ENCODE peak calls at places on chromosomes 12 and 14, in four cellular contexts. W is cardiac muscle cell, V is NB4, P is HCT116. G is an unnamed sample.
A peak's percentile ranks its signal among the peaks of the same experiment; 100 is the strongest.

GRCh38 chr12:45166056-45166455 is 49.8 kb upstream of the ANO6 start:
- DNase-seq in P (no peak), V (no peak), W (no peak), G (peak; percentile 46)

GRCh38 chr12:121857322-121858246 is 1.1 kb downstream of the HPD start:
- DNase-seq in P (no peak), V (no peak), W (no peak), G (peak; percentile 10)

GRCh38 chr12:10130042-10130441 is at the start of gene CLEC7A:
- DNase-seq in P (no peak), V (peak; percentile 37), W (no peak), G (no peak)

GRCh38 chr12:125220404-125221273 is 155.4 kb downstream of the AACS start:
- DNase-seq in V (peak; percentile 50), P (no peak), W (peak; percentile 78), G (no peak)

GRCh38 chr14:104100171-104101085 is 14.9 kb downstream of the ASPG start:
- DNase-seq in W (no peak), P (no peak), V (no peak), G (no peak)

GRCh38 chr14:21287166-21287565 is 7.3 kb downstream of the RPGRIP1 start:
- DNase-seq in V (no peak), P (no peak), W (no peak), G (no peak)

GRCh38 chr12:75571651-75572050 is 60.2 kb upstream of the KRR1 start:
- DNase-seq in V (no peak), P (no peak), W (no peak), G (no peak)

GRCh38 chr12:124539084-124540041 is 28.0 kb downstream of the NCOR2 start:
- DNase-seq in V (no peak), P (no peak), W (no peak), G (no peak)

GRCh38 chr12:108090107-108090899 is 38.8 kb upstream of the WSCD2 start:
- DNase-seq in P (no peak), V (peak; percentile 19), W (no peak), G (no peak)

GRCh38 chr12:132783917-132784531 is 22.4 kb upstream of the ANKLE2 start:
- DNase-seq in V (no peak), W (no peak), P (no peak), G (no peak)

DNA sequence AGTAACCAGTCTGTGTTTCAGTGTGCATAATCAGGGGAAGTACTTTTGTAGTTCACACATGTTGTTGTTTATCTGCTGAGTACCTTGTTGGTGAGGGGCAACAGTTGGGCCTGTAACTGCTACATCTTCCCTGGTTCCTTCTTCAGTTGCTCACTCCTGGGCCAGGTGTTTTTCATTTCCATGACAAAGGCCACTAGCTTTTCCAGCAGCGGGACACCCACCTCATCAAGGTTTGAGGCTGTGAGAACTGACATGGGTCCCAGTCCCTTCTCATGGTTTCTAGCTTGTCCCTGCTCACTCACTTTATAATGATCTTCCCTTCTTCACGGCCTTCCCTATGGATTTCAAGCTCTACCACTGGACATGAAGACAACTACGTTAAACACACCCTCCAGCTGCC is 1.5 kb upstream of the NOXRED1 start:
- DNase-seq in V (no peak), W (no peak), P (no peak), G (no peak)
- TF ChIP-seq CTCF in V (no peak), W (no peak), P (no peak), G (no peak)

DNA sequence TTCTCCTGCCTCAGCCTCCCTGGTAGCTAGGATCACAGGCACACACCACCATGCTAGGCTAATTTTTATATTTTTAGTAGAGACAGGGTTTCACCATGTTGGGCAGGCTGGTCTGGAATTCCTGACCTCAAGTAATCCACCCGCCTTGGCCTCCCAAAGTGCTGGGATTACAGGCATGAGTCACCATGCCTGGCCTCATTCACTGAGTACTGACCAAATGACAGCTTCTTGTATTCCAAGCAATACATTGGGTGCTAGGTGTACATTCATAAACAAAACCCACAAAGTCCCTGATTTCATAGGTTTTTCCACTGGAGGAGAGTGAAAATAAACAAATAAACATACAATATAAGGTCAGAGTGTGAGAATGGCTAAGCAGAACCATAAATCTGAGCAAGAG is 136.3 kb downstream of the HELB start:
- DNase-seq in P (no peak), W (no peak), V (no peak), G (peak; percentile 13)
- H3K4me3 ChIP-seq in P (no peak overlapping the region), W (no peak overlapping the region), V (no peak overlapping the region), G (no peak overlapping the region)

DNA sequence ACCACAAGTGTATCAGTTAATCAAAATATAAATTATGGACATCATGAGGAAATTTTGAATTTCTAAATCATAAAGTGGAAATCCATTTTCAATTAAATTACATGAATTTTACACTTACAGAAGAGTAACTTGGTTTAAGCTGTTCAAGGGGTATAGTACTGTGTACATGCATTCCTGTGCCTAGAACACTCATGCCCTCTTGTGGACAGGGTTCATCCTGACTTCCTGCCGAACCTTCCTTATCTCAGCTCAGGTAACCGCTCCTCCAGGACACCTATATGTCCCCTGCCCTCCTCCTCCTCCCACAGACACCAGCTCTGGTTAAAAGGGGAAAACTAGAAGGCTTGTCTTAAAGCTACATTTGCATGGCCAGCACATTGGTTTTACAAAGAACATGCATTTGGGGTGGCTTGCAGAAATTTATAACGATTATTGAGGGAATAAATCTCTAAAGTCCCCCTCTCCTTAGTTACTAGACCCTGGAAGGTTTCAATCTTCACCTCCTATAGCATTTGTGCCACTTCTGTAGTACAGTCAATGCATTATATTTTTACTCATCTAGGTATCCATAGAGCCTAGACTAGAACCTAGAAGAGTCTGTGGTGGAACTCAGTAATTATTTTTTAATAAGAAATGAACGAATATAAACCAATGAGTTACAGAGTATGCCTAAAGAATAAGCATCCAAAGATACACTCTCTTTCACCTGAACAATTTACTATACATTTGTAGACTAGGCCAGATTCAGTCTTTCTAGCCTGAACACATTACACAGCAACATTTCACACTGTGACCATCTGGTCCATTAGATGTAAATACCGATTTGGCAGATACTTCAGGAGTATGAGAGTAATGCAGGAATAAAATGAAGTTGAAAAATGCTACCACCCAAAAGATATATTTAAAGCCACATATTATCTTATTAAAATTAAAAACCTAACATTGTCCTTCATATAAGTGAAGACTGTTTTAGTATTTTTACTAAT is 345.6 kb downstream of the PAWR start:
- DNase-seq in V (peak; percentile 49), P (peak; percentile 58), W (peak; percentile 62), G (peak; percentile 25)
- TF ChIP-seq CTCF in V (peak; percentile 69), P (peak; percentile 81), W (peak; percentile 35), G (peak; percentile 64)

GRCh38 chr12:52190860-52191729 is 719 bp downstream of the KRT80 start:
- DNase-seq in W (no peak), V (no peak), P (no peak), G (no peak)
- H3K4me3 ChIP-seq in W (no peak overlapping the region), V (no peak overlapping the region), P (peak overlapping the region; percentile 52), G (no peak overlapping the region)

DNA sequence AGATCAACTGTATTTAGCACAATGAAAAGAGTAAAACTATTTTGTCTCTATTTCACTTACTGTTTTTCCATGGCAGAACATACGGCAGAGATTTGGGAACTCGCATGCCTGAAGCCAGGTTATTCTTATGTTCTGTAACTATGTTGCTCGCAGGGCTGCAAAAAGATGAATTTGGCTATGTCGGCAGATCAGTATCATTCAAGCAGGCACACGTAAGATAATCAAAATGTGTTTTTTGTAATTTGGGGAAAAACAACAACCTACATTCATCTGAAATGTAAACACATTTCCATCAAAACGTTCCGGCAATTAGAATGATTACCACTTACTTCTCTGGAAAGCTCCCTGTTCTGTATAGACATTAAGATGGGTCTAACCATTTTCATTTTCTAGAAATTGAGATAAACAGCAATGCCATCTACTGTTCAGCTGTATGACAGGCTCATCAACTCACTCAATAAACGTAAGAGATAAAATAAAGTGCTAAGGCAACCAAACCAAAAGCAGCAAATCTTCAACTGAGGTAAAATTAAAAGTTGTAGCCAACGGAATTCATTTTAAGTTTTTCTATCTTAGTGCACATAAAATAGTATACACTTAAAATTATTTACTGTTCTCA is 13.0 kb downstream of the GTSF1 start:
- DNase-seq in W (no peak), P (no peak), V (no peak), G (no peak)
- TF ChIP-seq CTCF in W (no peak), P (no peak), V (no peak), G (no peak)

DNA sequence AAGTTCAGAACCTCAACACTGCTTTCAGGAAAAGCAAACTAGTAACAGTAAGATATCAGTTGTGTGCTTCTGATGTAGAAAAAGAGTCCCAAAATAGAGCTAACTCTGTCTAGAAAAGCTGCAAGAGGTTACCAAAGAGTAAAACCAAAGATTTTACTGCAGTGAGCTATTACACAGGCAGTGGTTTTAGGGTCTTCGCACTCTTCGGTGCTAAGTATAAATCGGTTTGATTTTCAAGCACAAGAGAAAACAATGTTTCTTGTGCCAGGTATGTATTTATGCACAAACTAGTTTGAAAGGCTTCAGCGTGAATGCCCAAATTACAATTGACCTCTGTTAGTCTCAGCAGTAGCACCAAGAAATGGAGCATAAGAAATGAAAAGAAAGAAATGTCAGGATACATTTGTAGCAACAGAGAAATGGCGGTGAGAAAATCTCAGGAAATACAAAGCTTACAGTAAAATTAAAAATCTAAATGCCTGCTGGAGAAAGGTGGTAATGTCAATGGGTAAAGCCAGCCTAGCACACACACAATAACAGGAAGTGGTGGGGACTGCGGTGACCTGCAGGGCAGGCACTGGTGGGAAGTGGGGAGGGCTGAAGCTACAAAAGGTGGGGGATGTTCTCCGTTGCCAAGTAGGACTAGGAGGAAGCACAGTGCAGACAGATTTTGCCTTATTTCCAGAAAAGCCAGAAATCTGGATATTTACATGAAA is 18.0 kb upstream of the DYRK2 start:
- DNase-seq in V (peak; percentile 94), W (no peak), P (no peak), G (no peak)
- H3K4me3 ChIP-seq in V (no peak overlapping the region), W (no peak overlapping the region), P (no peak overlapping the region), G (no peak overlapping the region)

GRCh38 chr12:12985817-12986408 is 14.2 kb downstream of the HEBP1 start:
- DNase-seq in W (peak; percentile 41), P (peak; percentile 13), V (peak; percentile 44), G (no peak)
- TF ChIP-seq CTCF in W (peak; percentile 53), P (peak; percentile 73), V (peak; percentile 59), G (peak; percentile 57)

G was measured in AG10803.